ENCODE peak calls at places on chromosomes 5 and 9, in seven cellular contexts. I is ecto neural progenitor cell, F is foreskin fibroblast, C is NCI-H345, R is left cardiac atrium, L is T-helper 2 cell, X is DND-41. T is an unnamed sample.

GRCh38 chr5:135645336-135645735 is 66.5 kb upstream of the CXCL14 start:
- DNase-seq in R (peak; percentile 31), X (no peak), C (no peak), I (no peak), L (no peak), F (peak; percentile 16), T (no peak)

GRCh38 chr9:131736440-131736839 is 3.4 kb downstream of the RAPGEF1 start:
- DNase-seq in R (no peak), L (no peak), X (no peak), F (no peak), C (no peak), I (no peak), T (peak; percentile 28)

GRCh38 chr5:72378636-72379289 is 58.6 kb downstream of the PTCD2 start:
- DNase-seq in X (no peak), C (peak; percentile 62), F (peak; percentile 91), L (no peak), I (no peak), R (no peak), T (no peak)

GRCh38 chr5:141515141-141515540 is 26.3 kb downstream of the PCDHGC5 start:
- DNase-seq in C (no peak), F (no peak), L (no peak), I (no peak), X (no peak), R (no peak), T (no peak)

GRCh38 chr9:124617477-124618141 is 110.4 kb upstream of the NR5A1 start:
- DNase-seq in R (peak; percentile 78), I (peak; percentile 82), C (peak; percentile 64), L (peak; percentile 15), X (peak; percentile 79), F (peak; percentile 89), T (peak; percentile 77)

GRCh38 chr9:130498298-130498917 is 53.6 kb downstream of the ASS1 start:
- DNase-seq in L (no peak), C (peak; percentile 9), F (peak; percentile 62), I (no peak), X (peak; percentile 14), R (no peak), T (no peak)

GRCh38 chr9:129640086-129640870 is 1.7 kb downstream of the ASB6 start:
- DNase-seq in R (no peak), L (no peak), I (no peak), F (peak; percentile 54), C (peak; percentile 66), X (no peak), T (peak; percentile 30)

GRCh38 chr5:6715271-6715670 is 2.0 kb downstream of the TENT4A start:
- DNase-seq in L (no peak), I (no peak), X (no peak), F (no peak), C (no peak), R (no peak), T (no peak)

GRCh38 chr5:126198509-126198908 is 224.7 kb upstream of the GRAMD2B start:
- DNase-seq in R (no peak), L (no peak), I (no peak), C (peak; percentile 93), F (no peak), X (no peak), T (no peak)

GRCh38 chr5:763397-763796 is 21.1 kb downstream of the ZDHHC11B start:
- DNase-seq in L (no peak), F (no peak), R (no peak), X (no peak), I (no peak), C (no peak), T (no peak)

GRCh38 chr9:74795803-74796202 is 91.9 kb downstream of the TRPM6 start:
- DNase-seq in I (no peak), R (no peak), X (no peak), F (no peak), C (no peak), L (no peak), T (no peak)